ENCODE peak calls at places on chromosomes 16 and 17, in eight cellular contexts. K is cardiac fibroblast, S is astrocyte, U is GM13977, L is nephron progenitor cell, I is upper lobe of right lung, N is GM10248, E is choroid plexus epithelial cell. Q is an unnamed sample.

GRCh38 chr17:54404259-54404658 is 496.4 kb upstream of the TOM1L1 start:
- DNase-seq in U (no peak), K (no peak), N (no peak), E (no peak), S (no peak), I (no peak), L (no peak), Q (no peak)

GRCh38 chr17:8421571-8421970 is 14.1 kb upstream of the NDEL1 start:
- DNase-seq in I (no peak), S (no peak), N (no peak), L (no peak), K (peak; percentile 54), E (no peak), U (no peak), Q (no peak)

GRCh38 chr17:44279586-44280344 is 11.8 kb upstream of the SLC4A1 start:
- DNase-seq in E (peak; percentile 95), I (peak; percentile 87), N (peak; percentile 86), S (peak; percentile 79), L (peak; percentile 59), U (peak; percentile 78), K (peak; percentile 88), Q (peak; percentile 85)

GRCh38 chr17:41024702-41025101 is 2.3 kb downstream of the KRTAP1-5 start:
- DNase-seq in K (no peak), L (no peak), I (no peak), N (no peak), U (no peak), S (no peak), E (peak; percentile 14), Q (no peak)

GRCh38 chr16:85303354-85303883 is 191.1 kb upstream of the CIBAR2 start:
- DNase-seq in I (peak; percentile 84), L (peak; percentile 85), K (peak; percentile 58), S (no peak), N (peak; percentile 85), E (peak; percentile 57), U (peak; percentile 90), Q (peak; percentile 89)

GRCh38 chr16:87778476-87778829 is 12.7 kb upstream of the KLHDC4 start:
- DNase-seq in N (no peak), I (no peak), K (no peak), S (no peak), E (no peak), U (no peak), L (no peak), Q (no peak)

GRCh38 chr17:18038149-18038850 is 668 bp downstream of the ATPAF2 start:
- DNase-seq in S (peak; percentile 8), N (peak; percentile 45), E (no peak), I (no peak), L (no peak), U (no peak), K (no peak), Q (peak; percentile 41)

GRCh38 chr16:64437706-64438329 is 684.0 kb downstream of the CDH11 start:
- DNase-seq in L (no peak), N (no peak), E (no peak), K (no peak), S (no peak), U (no peak), I (no peak), Q (no peak)

GRCh38 chr17:45783593-45784292 is 377 bp upstream of the CRHR1 start:
- DNase-seq in S (no peak), K (no peak), E (no peak), N (no peak), I (no peak), L (peak; percentile 74), U (peak; percentile 42), Q (peak; percentile 44)

GRCh38 chr17:57902800-57903759 is 52.1 kb downstream of the CUEDC1 start:
- DNase-seq in K (peak; percentile 87), U (peak; percentile 83), E (peak; percentile 73), L (no peak), N (peak; percentile 86), I (peak; percentile 96), S (peak; percentile 87), Q (peak; percentile 82)

GRCh38 chr17:72458301-72458700 is 337.5 kb downstream of the SOX9 start:
- DNase-seq in L (no peak), U (no peak), K (no peak), S (no peak), N (no peak), I (no peak), E (no peak), Q (no peak)

GRCh38 chr17:57740225-57740528 is 4.9 kb downstream of the CCDC182 start:
- DNase-seq in N (no peak), S (no peak), E (no peak), U (no peak), L (no peak), K (no peak), I (no peak), Q (no peak)

GRCh38 chr17:56478836-56479447 is 114.6 kb upstream of the NOG start:
- DNase-seq in L (no peak), I (no peak), K (peak; percentile 5), U (peak; percentile 19), E (peak; percentile 41), N (peak; percentile 20), S (peak; percentile 6), Q (peak; percentile 31)

GRCh38 chr16:9256196-9256595 is 164.8 kb downstream of the HAPSTR1 start:
- DNase-seq in L (peak; percentile 62), S (no peak), I (no peak), N (peak; percentile 39), K (no peak), E (peak; percentile 1), U (peak; percentile 44), Q (peak; percentile 47)

GRCh38 chr16:77410449-77410848 is 24.4 kb downstream of the ADAMTS18 start:
- DNase-seq in L (no peak), I (no peak), U (no peak), K (no peak), N (no peak), S (no peak), E (no peak), Q (no peak)

GRCh38 chr17:9837551-9838471 is 12.1 kb downstream of the GLP2R start:
- DNase-seq in L (no peak), K (peak; percentile 95), E (peak; percentile 90), N (no peak), U (no peak), I (no peak), S (peak; percentile 86), Q (no peak)

GRCh38 chr17:33038740-33039139 is 47.1 kb downstream of the SPACA3 start:
- DNase-seq in I (no peak), U (no peak), E (peak; percentile 24), L (peak; percentile 81), K (peak; percentile 33), N (no peak), S (peak; percentile 59), Q (no peak)

DNA sequence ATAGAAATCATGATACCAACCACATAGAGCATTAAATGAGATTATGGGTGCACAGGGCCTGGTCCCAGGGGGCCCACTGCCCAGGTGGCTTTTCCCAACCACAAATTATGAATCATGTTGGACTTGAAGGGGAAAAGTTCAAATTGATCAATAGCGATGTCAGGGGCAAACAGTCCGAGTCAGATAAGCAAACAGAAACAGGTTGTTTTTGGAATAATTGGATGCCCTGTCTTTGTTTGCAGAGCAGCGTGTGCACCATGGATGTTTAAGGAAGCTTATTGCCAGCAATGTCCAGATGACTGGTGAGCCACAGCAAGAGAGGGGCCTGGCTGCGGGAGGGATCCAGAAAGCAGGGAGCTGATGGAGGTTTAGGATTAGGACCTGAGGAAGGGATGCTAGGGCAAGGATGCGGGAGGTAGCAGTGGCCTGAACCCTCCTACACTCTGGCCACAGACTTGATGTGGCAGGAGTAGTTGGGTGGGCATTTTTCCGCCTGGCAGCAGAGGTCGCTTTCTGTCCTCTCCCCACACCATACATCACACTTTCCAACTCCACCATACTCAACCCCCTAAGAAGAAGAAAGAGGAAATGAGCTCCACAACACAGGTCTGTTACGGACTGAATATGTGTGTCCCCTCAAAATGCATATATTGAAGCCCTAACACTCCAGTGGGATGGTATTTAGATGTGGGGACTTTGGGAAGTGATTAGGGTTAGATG is 266.4 kb upstream of the RPL38 start:
- DNase-seq in S (no peak), E (no peak), I (no peak), N (no peak), K (no peak), U (no peak), L (no peak), Q (no peak)
- TF ChIP-seq CTCF in S (no peak), E (no peak), I (no peak), N (no peak), K (no peak), U (no peak), L (no peak), Q (no peak)

GRCh38 chr17:77036136-77036840 is 104.5 kb upstream of the SEC14L1 start:
- DNase-seq in L (no peak), N (no peak), U (no peak), K (no peak), I (no peak), S (no peak), E (no peak), Q (no peak)

GRCh38 chr17:77037943-77038342 is 102.8 kb upstream of the SEC14L1 start:
- DNase-seq in I (no peak), S (no peak), N (no peak), U (no peak), L (no peak), K (no peak), E (no peak), Q (no peak)

GRCh38 chr17:77035526-77035925 is 105.2 kb upstream of the SEC14L1 start:
- DNase-seq in E (no peak), N (no peak), S (no peak), L (no peak), K (no peak), I (no peak), U (no peak), Q (no peak)

GRCh38 chr17:77034677-77035424 is 105.9 kb upstream of the SEC14L1 start:
- DNase-seq in U (no peak), K (no peak), S (no peak), I (no peak), E (no peak), L (no peak), N (peak; percentile 9), Q (no peak)

DNA sequence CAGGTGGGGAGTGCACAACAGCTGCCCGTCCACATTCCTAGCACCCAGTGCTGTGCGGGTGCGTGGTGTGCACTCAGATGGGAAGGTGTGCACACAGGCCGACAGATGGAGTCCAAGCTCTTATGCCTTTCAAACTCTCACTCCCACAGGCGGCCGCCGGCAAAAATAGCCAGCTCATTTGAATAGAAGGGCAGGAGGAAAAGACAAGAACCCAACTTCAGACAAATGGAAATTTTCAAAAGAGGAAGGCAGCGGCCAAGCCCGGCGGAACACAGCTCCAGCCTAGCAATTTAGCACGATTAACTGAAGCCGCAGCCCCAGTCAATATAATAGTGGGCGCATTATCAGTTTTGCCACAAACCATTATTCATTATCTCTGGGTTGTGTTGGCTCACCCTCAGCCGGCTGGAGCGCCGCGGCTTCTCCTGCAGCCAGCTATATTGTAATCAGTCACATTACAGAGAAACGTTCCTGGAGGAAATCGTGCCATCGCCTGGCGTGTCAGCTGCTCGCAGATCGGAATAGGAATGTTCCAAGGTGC is 103.9 kb upstream of the SEC14L1 start:
- DNase-seq in E (no peak), I (no peak), S (peak; percentile 53), U (no peak), K (peak; percentile 10), L (no peak), N (peak; percentile 42), Q (no peak)
- TF ChIP-seq CTCF in E (no peak), I (no peak), S (no peak), U (no peak), K (no peak), L (no peak), N (no peak), Q (no peak)

GRCh38 chr17:7186241-7186640 is 7.1 kb upstream of the ASGR1 start:
- DNase-seq in S (no peak), I (no peak), K (no peak), N (no peak), L (no peak), U (no peak), E (no peak), Q (no peak)
- TF ChIP-seq CTCF in S (no peak), I (peak; percentile 18), K (peak; percentile 32), N (no peak), L (no peak), U (peak; percentile 15), E (peak; percentile 15), Q (peak; percentile 7)

GRCh38 chr17:34892864-34893263 is 68.4 kb downstream of the CCT6B start:
- DNase-seq in K (no peak), I (no peak), N (no peak), E (peak; percentile 12), U (peak; percentile 39), L (peak; percentile 59), S (no peak), Q (no peak)
- TF ChIP-seq CTCF in K (peak; percentile 31), I (peak; percentile 13), N (peak; percentile 28), E (peak; percentile 48), U (peak; percentile 40), L (peak; percentile 79), S (no peak), Q (peak; percentile 29)